ENCODE peak calls at places on chromosomes 7 and 10, in five cellular contexts. H is GM23338, A is astrocyte, L is HepG2, Y is H9. D is an unnamed sample. For H3K4me1, the result is how much of the 10 kb centered on the place peaks cover.

GRCh38 chr7:33760834-33761233 is 144.5 kb upstream of the BMPER start:
- DNase-seq in H (no peak), A (no peak), L (no peak), Y (no peak), D (no peak)

GRCh38 chr10:88428442-88428841 is 154.7 kb downstream of the RNLS start:
- DNase-seq in H (no peak), A (peak), L (no peak), Y (no peak), D (peak)

GRCh38 chr7:156240532-156240931 is 400.0 kb upstream of the RNF32 start:
- DNase-seq in H (no peak), A (no peak), L (no peak), Y (no peak), D (no peak)

GRCh38 chr7:134155220-134155619 is 28.1 kb downstream of the LRGUK start:
- DNase-seq in H (no peak), A (no peak), L (no peak), Y (no peak), D (no peak)

GRCh38 chr10:120052964-120053363 is 160.4 kb downstream of the SEC23IP start:
- DNase-seq in H (no peak), A (no peak), L (no peak), Y (no peak), D (no peak)

GRCh38 chr10:36021096-36021495 is 379.0 kb upstream of the FZD8 start:
- DNase-seq in H (no peak), A (no peak), L (no peak), Y (no peak), D (no peak)

GRCh38 chr10:105681051-105681450 is 1040.0 kb downstream of the SORCS3 start:
- DNase-seq in H (no peak), A (peak), L (no peak), Y (no peak), D (no peak)

GRCh38 chr7:130593033-130593432 is 75.5 kb downstream of the COPG2 start:
- DNase-seq in H (no peak), A (no peak), L (no peak), Y (no peak), D (no peak)

GRCh38 chr10:98577168-98577567 is 130.4 kb upstream of the HPS1 start:
- DNase-seq in H (no peak), A (no peak), L (peak), Y (no peak), D (no peak)

GRCh38 chr10:120517196-120517595 is 60.2 kb downstream of the PLPP4 start:
- DNase-seq in H (no peak), A (no peak), L (no peak), Y (no peak), D (no peak)

GRCh38 chr10:42987121-42987541 is 89.7 kb upstream of the RET start:
- DNase-seq in H (no peak), A (no peak), L (no peak), Y (peak), D (no peak)

GRCh38 chr7:92681633-92682032 is 91.4 kb upstream of the FAM133B start:
- DNase-seq in H (no peak), A (no peak), L (no peak), Y (no peak), D (no peak)

GRCh38 chr7:90625051-90625450 is 28.9 kb downstream of the CDK14 start:
- DNase-seq in H (no peak), A (no peak), L (no peak), Y (no peak), D (no peak)

GRCh38 chr7:108613147-108613948 is 43.7 kb downstream of the DNAJB9 start:
- DNase-seq in H (peak), A (peak), L (peak), Y (no peak), D (peak)

GRCh38 chr7:131328387-131329175 is 905 bp downstream of the MKLN1 start:
- DNase-seq in H (no peak), A (peak), L (no peak), Y (no peak), D (no peak)

GRCh38 chr10:90846746-90847145 is 11.1 kb downstream of the HTR7 start:
- DNase-seq in H (no peak), A (peak), L (no peak), Y (no peak), D (no peak)

GRCh38 chr10:49138361-49138891 is 4.6 kb upstream of the FAM170B start:
- DNase-seq in H (no peak), A (peak), L (no peak), Y (no peak), D (no peak)

GRCh38 chr7:41425926-41426325 is 277.0 kb downstream of the INHBA start:
- DNase-seq in H (no peak), A (peak), L (no peak), Y (no peak), D (no peak)

GRCh38 chr10:128879441-128880175 is 587.4 kb upstream of the MGMT start:
- DNase-seq in H (no peak), A (no peak), L (no peak), Y (no peak), D (no peak)

GRCh38 chr7:100477871-100478248 is 1.2 kb downstream of the TSC22D4 start:
- DNase-seq in H (no peak), A (no peak), L (no peak), Y (no peak), D (no peak)

GRCh38 chr10:114363745-114364460 is 40.4 kb downstream of the AFAP1L2 start:
- DNase-seq in H (no peak), A (no peak), L (no peak), Y (no peak), D (no peak)
- H3K4me1 ChIP-seq in H (under half), A (under half), L (under half), Y (under half), D (under half)

GRCh38 chr7:57343901-57344622 is 105.9 kb upstream of the ZNF716 start:
- DNase-seq in H (no peak), A (no peak), L (no peak), Y (no peak), D (no peak)
- H3K4me2 ChIP-seq in H (no peak), A (no peak), L (no peak), Y (no peak), D (no peak)

GRCh38 chr10:22652988-22653431 is 61.4 kb downstream of the PIP4K2A start:
- DNase-seq in H (no peak), A (no peak), L (no peak), Y (no peak), D (no peak)

GRCh38 chr10:22649977-22650376 is 64.4 kb downstream of the PIP4K2A start:
- DNase-seq in H (no peak), A (no peak), L (no peak), Y (no peak), D (no peak)

GRCh38 chr10:22648547-22648961 is 65.8 kb downstream of the PIP4K2A start:
- DNase-seq in H (no peak), A (peak), L (no peak), Y (no peak), D (no peak)

GRCh38 chr10:22649390-22649841 is 65.0 kb downstream of the PIP4K2A start:
- DNase-seq in H (no peak), A (no peak), L (no peak), Y (no peak), D (no peak)

GRCh38 chr10:22651276-22651980 is 63.0 kb downstream of the PIP4K2A start:
- DNase-seq in H (no peak), A (no peak), L (no peak), Y (no peak), D (no peak)
- H3K4me1 ChIP-seq in H (under half), A (under half), L (under half), Y (under half), D (under half)

GRCh38 chr7:34823650-34824258 is 165.7 kb downstream of the NPSR1 start:
- DNase-seq in H (peak), A (peak), L (peak), Y (peak), D (peak)

GRCh38 chr7:34825221-34825620 is 167.2 kb downstream of the NPSR1 start:
- DNase-seq in H (no peak), A (no peak), L (no peak), Y (no peak), D (no peak)

GRCh38 chr7:34821965-34822558 is 164.0 kb downstream of the NPSR1 start:
- DNase-seq in H (peak), A (no peak), L (no peak), Y (no peak), D (no peak)
- H3K4me2 ChIP-seq in H (no peak), A (no peak), L (peak), Y (no peak), D (no peak)

DNA sequence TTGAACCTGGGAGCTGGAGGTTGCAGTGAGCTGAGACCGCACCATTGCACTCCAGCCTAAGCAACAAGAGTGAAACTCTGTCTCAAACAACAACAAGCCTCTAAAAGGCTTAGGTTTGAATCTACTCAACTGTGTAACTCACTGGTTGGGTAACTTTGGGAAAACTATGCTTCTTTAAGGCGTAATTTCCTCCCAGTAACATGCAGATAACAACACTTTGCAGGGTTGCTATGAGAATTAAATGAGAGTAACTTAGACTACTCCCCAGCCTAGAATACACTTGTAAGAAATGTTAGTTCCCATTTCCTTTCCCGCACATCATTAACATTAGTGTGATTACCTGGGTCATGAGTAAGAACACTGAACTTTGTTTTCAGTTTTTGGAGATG is 5.4 kb upstream of the MYPN start:
- DNase-seq in H (no peak), A (no peak), L (no peak), Y (no peak), D (no peak)
- H3K4me1 ChIP-seq in H (under half), A (under half), L (under half), Y (under half), D (under half)

GRCh38 chr10:74919671-74920070 is 93.3 kb downstream of the KAT6B start:
- DNase-seq in H (no peak), A (no peak), L (no peak), Y (no peak), D (no peak)
- H3K4me2 ChIP-seq in H (no peak), A (no peak), L (no peak), Y (no peak), D (no peak)